ENCODE peak calls at places on chromosomes 1 and 21, in ten cellular contexts. One of them, this sample, is unnamed.

GRCh38 chr1:15557594-15557993 is 27.3 kb downstream of the AGMAT start:
- DNase-seq in astrocyte of the cerebellum: no peak
- DNase-seq in brain microvascular endothelial cell: no peak
- DNase-seq in lower leg skin: peak
- DNase-seq in GM06990: no peak
- DNase-seq in NB4: no peak
- DNase-seq in pancreas: no peak
- DNase-seq in Peyer's patch: no peak
- DNase-seq in tibial artery: no peak
- DNase-seq in kidney epithelial cell: no peak
- DNase-seq in this sample: no peak

GRCh38 chr21:45540601-45540970 is 1.7 kb downstream of the SLC19A1 start:
- DNase-seq in astrocyte of the cerebellum: no peak
- DNase-seq in brain microvascular endothelial cell: no peak
- DNase-seq in lower leg skin: no peak
- DNase-seq in GM06990: no peak
- DNase-seq in NB4: no peak
- DNase-seq in pancreas: peak
- DNase-seq in Peyer's patch: peak
- DNase-seq in tibial artery: no peak
- DNase-seq in kidney epithelial cell: no peak
- DNase-seq in this sample: no peak

GRCh38 chr21:42039911-42040351 is 29.8 kb upstream of the ZBTB21 start:
- DNase-seq in astrocyte of the cerebellum: peak
- DNase-seq in brain microvascular endothelial cell: peak
- DNase-seq in lower leg skin: no peak
- DNase-seq in GM06990: no peak
- DNase-seq in NB4: peak
- DNase-seq in pancreas: no peak
- DNase-seq in Peyer's patch: peak
- DNase-seq in tibial artery: no peak
- DNase-seq in kidney epithelial cell: no peak
- DNase-seq in this sample: no peak

GRCh38 chr1:245108251-245108650 is 46.5 kb upstream of the KIF26B start:
- DNase-seq in astrocyte of the cerebellum: no peak
- DNase-seq in brain microvascular endothelial cell: no peak
- DNase-seq in lower leg skin: no peak
- DNase-seq in GM06990: no peak
- DNase-seq in NB4: no peak
- DNase-seq in pancreas: no peak
- DNase-seq in Peyer's patch: no peak
- DNase-seq in tibial artery: no peak
- DNase-seq in kidney epithelial cell: no peak
- DNase-seq in this sample: no peak

GRCh38 chr1:63742526-63742925 is 31.3 kb upstream of the ROR1 start:
- DNase-seq in astrocyte of the cerebellum: no peak
- DNase-seq in brain microvascular endothelial cell: no peak
- DNase-seq in lower leg skin: no peak
- DNase-seq in GM06990: no peak
- DNase-seq in NB4: peak
- DNase-seq in pancreas: no peak
- DNase-seq in Peyer's patch: no peak
- DNase-seq in tibial artery: no peak
- DNase-seq in kidney epithelial cell: no peak
- DNase-seq in this sample: no peak

GRCh38 chr1:101945884-101946283 is 50.8 kb downstream of the OLFM3 start:
- DNase-seq in astrocyte of the cerebellum: no peak
- DNase-seq in brain microvascular endothelial cell: no peak
- DNase-seq in lower leg skin: no peak
- DNase-seq in GM06990: no peak
- DNase-seq in NB4: no peak
- DNase-seq in pancreas: no peak
- DNase-seq in Peyer's patch: no peak
- DNase-seq in tibial artery: no peak
- DNase-seq in kidney epithelial cell: no peak
- DNase-seq in this sample: no peak

GRCh38 chr1:205259361-205259832 is 31.7 kb downstream of the TMCC2 start:
- DNase-seq in astrocyte of the cerebellum: no peak
- DNase-seq in brain microvascular endothelial cell: no peak
- DNase-seq in lower leg skin: no peak
- DNase-seq in GM06990: no peak
- DNase-seq in NB4: peak
- DNase-seq in pancreas: peak
- DNase-seq in Peyer's patch: no peak
- DNase-seq in tibial artery: no peak
- DNase-seq in kidney epithelial cell: no peak
- DNase-seq in this sample: no peak

GRCh38 chr1:111515291-111516007 is 12.0 kb upstream of the ADORA3 start:
- DNase-seq in astrocyte of the cerebellum: no peak
- DNase-seq in brain microvascular endothelial cell: peak
- DNase-seq in lower leg skin: peak
- DNase-seq in GM06990: peak
- DNase-seq in NB4: peak
- DNase-seq in pancreas: no peak
- DNase-seq in Peyer's patch: peak
- DNase-seq in tibial artery: peak
- DNase-seq in kidney epithelial cell: no peak
- DNase-seq in this sample: no peak

GRCh38 chr1:18385239-18385790 is 95.4 kb upstream of the KLHDC7A start:
- DNase-seq in astrocyte of the cerebellum: no peak
- DNase-seq in brain microvascular endothelial cell: no peak
- DNase-seq in lower leg skin: no peak
- DNase-seq in GM06990: no peak
- DNase-seq in NB4: no peak
- DNase-seq in pancreas: no peak
- DNase-seq in Peyer's patch: no peak
- DNase-seq in tibial artery: no peak
- DNase-seq in kidney epithelial cell: no peak
- DNase-seq in this sample: no peak

GRCh38 chr1:146036990-146037646 is 15.6 kb upstream of the HJV start:
- DNase-seq in astrocyte of the cerebellum: peak
- DNase-seq in brain microvascular endothelial cell: peak
- DNase-seq in lower leg skin: peak
- DNase-seq in GM06990: peak
- DNase-seq in NB4: peak
- DNase-seq in pancreas: peak
- DNase-seq in Peyer's patch: peak
- DNase-seq in tibial artery: peak
- DNase-seq in kidney epithelial cell: no peak
- DNase-seq in this sample: peak

GRCh38 chr21:44049182-44049581 is 37.1 kb downstream of the TRAPPC10 start:
- DNase-seq in astrocyte of the cerebellum: no peak
- DNase-seq in brain microvascular endothelial cell: no peak
- DNase-seq in lower leg skin: peak
- DNase-seq in GM06990: no peak
- DNase-seq in NB4: no peak
- DNase-seq in pancreas: peak
- DNase-seq in Peyer's patch: no peak
- DNase-seq in tibial artery: peak
- DNase-seq in kidney epithelial cell: no peak
- DNase-seq in this sample: no peak

GRCh38 chr1:205062319-205062718 is 19.3 kb downstream of the CNTN2 start:
- DNase-seq in astrocyte of the cerebellum: no peak
- DNase-seq in brain microvascular endothelial cell: no peak
- DNase-seq in lower leg skin: no peak
- DNase-seq in GM06990: no peak
- DNase-seq in NB4: no peak
- DNase-seq in pancreas: no peak
- DNase-seq in Peyer's patch: no peak
- DNase-seq in tibial artery: no peak
- DNase-seq in kidney epithelial cell: no peak
- DNase-seq in this sample: no peak

GRCh38 chr1:58727363-58727762 is 27.5 kb upstream of the MYSM1 start:
- DNase-seq in astrocyte of the cerebellum: peak
- DNase-seq in brain microvascular endothelial cell: peak
- DNase-seq in lower leg skin: no peak
- DNase-seq in GM06990: no peak
- DNase-seq in NB4: no peak
- DNase-seq in pancreas: no peak
- DNase-seq in Peyer's patch: no peak
- DNase-seq in tibial artery: no peak
- DNase-seq in kidney epithelial cell: peak
- DNase-seq in this sample: no peak

GRCh38 chr1:225763815-225764548 is 13.6 kb upstream of the SRP9 start:
- DNase-seq in astrocyte of the cerebellum: no peak
- DNase-seq in brain microvascular endothelial cell: peak
- DNase-seq in lower leg skin: peak
- DNase-seq in GM06990: no peak
- DNase-seq in NB4: no peak
- DNase-seq in pancreas: no peak
- DNase-seq in Peyer's patch: no peak
- DNase-seq in tibial artery: peak
- DNase-seq in kidney epithelial cell: no peak
- DNase-seq in this sample: no peak

GRCh38 chr1:21520899-21521716 is 11.9 kb downstream of the ALPL start:
- DNase-seq in astrocyte of the cerebellum: no peak
- DNase-seq in brain microvascular endothelial cell: peak
- DNase-seq in lower leg skin: no peak
- DNase-seq in GM06990: peak
- DNase-seq in NB4: no peak
- DNase-seq in pancreas: no peak
- DNase-seq in Peyer's patch: no peak
- DNase-seq in tibial artery: no peak
- DNase-seq in kidney epithelial cell: peak
- DNase-seq in this sample: no peak

GRCh38 chr1:36224537-36225297 is 474 bp downstream of the THRAP3 start:
- DNase-seq in astrocyte of the cerebellum: peak
- DNase-seq in brain microvascular endothelial cell: peak
- DNase-seq in lower leg skin: peak
- DNase-seq in GM06990: no peak
- DNase-seq in NB4: no peak
- DNase-seq in pancreas: peak
- DNase-seq in Peyer's patch: no peak
- DNase-seq in tibial artery: peak
- DNase-seq in kidney epithelial cell: no peak
- DNase-seq in this sample: no peak

GRCh38 chr1:197519741-197520334 is 251.8 kb downstream of the CRB1 start:
- DNase-seq in astrocyte of the cerebellum: no peak
- DNase-seq in brain microvascular endothelial cell: no peak
- DNase-seq in lower leg skin: no peak
- DNase-seq in GM06990: no peak
- DNase-seq in NB4: peak
- DNase-seq in pancreas: no peak
- DNase-seq in Peyer's patch: no peak
- DNase-seq in tibial artery: no peak
- DNase-seq in kidney epithelial cell: no peak
- DNase-seq in this sample: no peak

GRCh38 chr1:100358210-100358609 is 5.9 kb downstream of the CDC14A start:
- DNase-seq in astrocyte of the cerebellum: no peak
- DNase-seq in brain microvascular endothelial cell: peak
- DNase-seq in lower leg skin: no peak
- DNase-seq in GM06990: no peak
- DNase-seq in NB4: peak
- DNase-seq in pancreas: no peak
- DNase-seq in Peyer's patch: no peak
- DNase-seq in tibial artery: no peak
- DNase-seq in kidney epithelial cell: no peak
- DNase-seq in this sample: no peak
- TF ChIP-seq CTCF in astrocyte of the cerebellum: peak
- TF ChIP-seq CTCF in brain microvascular endothelial cell: peak
- TF ChIP-seq CTCF in lower leg skin: no peak
- TF ChIP-seq CTCF in GM06990: peak
- TF ChIP-seq CTCF in NB4: peak
- TF ChIP-seq CTCF in pancreas: no peak
- TF ChIP-seq CTCF in Peyer's patch: peak
- TF ChIP-seq CTCF in tibial artery: no peak
- TF ChIP-seq CTCF in kidney epithelial cell: peak
- TF ChIP-seq CTCF in this sample: no peak

DNA sequence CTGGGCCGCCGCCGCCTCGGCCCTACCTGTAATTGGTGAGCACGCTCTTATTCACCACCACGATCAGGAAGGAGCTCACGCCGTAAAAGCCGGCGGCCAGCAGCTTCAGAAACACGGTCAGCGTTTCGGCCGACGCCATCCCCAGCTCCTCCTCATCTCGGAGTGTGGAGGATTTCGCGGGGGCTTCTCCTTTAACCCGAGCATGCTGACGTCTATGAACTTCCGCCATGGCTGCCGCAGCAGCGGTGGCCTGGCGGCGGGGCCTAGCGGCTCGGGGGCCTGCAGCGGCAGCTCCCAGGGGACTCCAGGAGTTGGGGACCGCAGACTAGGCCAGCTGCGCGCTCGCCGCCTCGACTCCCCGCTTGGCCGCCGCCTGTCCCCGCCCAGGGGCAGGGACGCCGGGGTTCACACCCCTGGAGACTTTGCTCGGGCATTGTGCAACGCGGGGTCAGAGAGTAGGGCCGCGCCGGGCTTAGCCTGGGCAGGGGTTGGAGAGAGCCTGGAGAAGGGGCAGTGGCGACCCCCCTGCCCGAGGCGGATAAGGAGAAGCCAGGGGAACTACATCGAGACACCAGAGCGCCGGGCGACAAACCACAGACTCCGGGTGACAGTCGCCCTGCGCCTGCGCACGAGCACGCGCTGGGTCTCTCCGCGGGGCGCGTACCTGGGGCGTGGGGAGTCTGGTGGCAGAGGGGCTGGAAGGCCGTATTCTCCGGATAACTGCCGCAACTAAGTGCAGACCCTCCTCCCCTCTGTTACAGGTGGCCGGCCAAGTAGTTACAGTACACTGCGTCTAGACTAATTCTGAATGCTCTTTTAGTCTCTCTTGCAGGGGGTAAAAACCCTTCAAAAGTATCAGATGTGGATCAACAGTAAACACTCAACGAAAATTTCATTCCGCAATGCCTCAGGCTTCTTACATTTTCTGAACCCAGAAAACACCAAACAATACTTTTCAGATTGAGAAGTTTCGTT is at the start of gene SLC35D1:
- DNase-seq in astrocyte of the cerebellum: no peak
- DNase-seq in brain microvascular endothelial cell: peak
- DNase-seq in lower leg skin: peak
- DNase-seq in GM06990: peak
- DNase-seq in NB4: peak
- DNase-seq in pancreas: peak
- DNase-seq in Peyer's patch: peak
- DNase-seq in tibial artery: peak
- DNase-seq in kidney epithelial cell: no peak
- DNase-seq in this sample: peak
- TF ChIP-seq CTCF in astrocyte of the cerebellum: no peak
- TF ChIP-seq CTCF in brain microvascular endothelial cell: no peak
- TF ChIP-seq CTCF in lower leg skin: no peak
- TF ChIP-seq CTCF in GM06990: no peak
- TF ChIP-seq CTCF in NB4: no peak
- TF ChIP-seq CTCF in pancreas: no peak
- TF ChIP-seq CTCF in Peyer's patch: no peak
- TF ChIP-seq CTCF in tibial artery: no peak
- TF ChIP-seq CTCF in kidney epithelial cell: no peak
- TF ChIP-seq CTCF in this sample: no peak

GRCh38 chr21:38777521-38777920 is 28.2 kb upstream of the ETS2 start:
- DNase-seq in astrocyte of the cerebellum: no peak
- DNase-seq in brain microvascular endothelial cell: no peak
- DNase-seq in lower leg skin: peak
- DNase-seq in GM06990: no peak
- DNase-seq in NB4: no peak
- DNase-seq in pancreas: no peak
- DNase-seq in Peyer's patch: no peak
- DNase-seq in tibial artery: no peak
- DNase-seq in kidney epithelial cell: no peak
- DNase-seq in this sample: no peak
- TF ChIP-seq CTCF in astrocyte of the cerebellum: no peak
- TF ChIP-seq CTCF in brain microvascular endothelial cell: no peak
- TF ChIP-seq CTCF in lower leg skin: no peak
- TF ChIP-seq CTCF in GM06990: no peak
- TF ChIP-seq CTCF in NB4: no peak
- TF ChIP-seq CTCF in pancreas: no peak
- TF ChIP-seq CTCF in Peyer's patch: no peak
- TF ChIP-seq CTCF in tibial artery: no peak
- TF ChIP-seq CTCF in kidney epithelial cell: no peak
- TF ChIP-seq CTCF in this sample: no peak

GRCh38 chr1:43506233-43506632 is 24.4 kb upstream of the PTPRF start:
- DNase-seq in astrocyte of the cerebellum: no peak
- DNase-seq in brain microvascular endothelial cell: no peak
- DNase-seq in lower leg skin: peak
- DNase-seq in GM06990: no peak
- DNase-seq in NB4: no peak
- DNase-seq in pancreas: no peak
- DNase-seq in Peyer's patch: no peak
- DNase-seq in tibial artery: no peak
- DNase-seq in kidney epithelial cell: no peak
- DNase-seq in this sample: no peak
- TF ChIP-seq CTCF in astrocyte of the cerebellum: no peak
- TF ChIP-seq CTCF in brain microvascular endothelial cell: no peak
- TF ChIP-seq CTCF in lower leg skin: no peak
- TF ChIP-seq CTCF in GM06990: no peak
- TF ChIP-seq CTCF in NB4: no peak
- TF ChIP-seq CTCF in pancreas: no peak
- TF ChIP-seq CTCF in Peyer's patch: no peak
- TF ChIP-seq CTCF in tibial artery: no peak
- TF ChIP-seq CTCF in kidney epithelial cell: no peak
- TF ChIP-seq CTCF in this sample: no peak